ENCODE peak calls at places on chromosomes 3 and 15, in seven cellular contexts. U is endothelial cell of umbilical vein, Z is transverse colon, K is uterus, I is K562, S is stomach, M is heart left ventricle. W is an unnamed sample.

GRCh38 chr15:58260911-58261267 is 122.7 kb downstream of the AQP9 start:
- DNase-seq in Z (no peak), S (no peak), U (no peak), I (no peak), K (no peak), M (no peak), W (peak; percentile 74)

GRCh38 chr15:92906563-92907081 is 6.5 kb downstream of the CHD2 start:
- DNase-seq in S (no peak), K (no peak), Z (no peak), U (peak; percentile 77), I (no peak), M (no peak), W (no peak)

GRCh38 chr3:58356054-58356453 is 23.4 kb downstream of the PXK start:
- DNase-seq in Z (peak; percentile 13), U (no peak), K (no peak), I (no peak), M (peak; percentile 13), S (no peak), W (no peak)

GRCh38 chr3:70824785-70825184 is 512.3 kb upstream of the MDFIC2 start:
- DNase-seq in K (no peak), S (no peak), U (peak; percentile 86), I (no peak), M (no peak), Z (no peak), W (no peak)

GRCh38 chr3:4821331-4821730 is 157.9 kb upstream of the BHLHE40 start:
- DNase-seq in U (no peak), I (no peak), K (no peak), Z (no peak), M (no peak), S (no peak), W (no peak)

GRCh38 chr3:4837405-4837804 is 141.8 kb upstream of the BHLHE40 start:
- DNase-seq in K (no peak), S (no peak), U (no peak), I (no peak), M (no peak), Z (no peak), W (no peak)

GRCh38 chr15:62636823-62637320 is 405.7 kb upstream of the TPM1 start:
- DNase-seq in M (no peak), U (no peak), I (no peak), K (no peak), S (no peak), Z (no peak), W (no peak)

GRCh38 chr15:84727429-84727828 is 11.5 kb upstream of the SEC11A start:
- DNase-seq in Z (no peak), K (no peak), U (no peak), S (no peak), I (no peak), M (no peak), W (no peak)

GRCh38 chr3:124767259-124767658 is 37.0 kb downstream of the UMPS start:
- DNase-seq in M (no peak), K (peak; percentile 2), U (no peak), S (no peak), I (no peak), Z (no peak), W (no peak)

GRCh38 chr3:128971421-128971820 is 22.5 kb downstream of the CFAP92 start:
- DNase-seq in U (no peak), S (no peak), M (peak; percentile 73), Z (peak; percentile 22), I (no peak), K (peak; percentile 35), W (peak; percentile 81)

GRCh38 chr3:156536524-156537316 is 18.2 kb downstream of the SSR3 start:
- DNase-seq in S (no peak), Z (no peak), K (no peak), U (no peak), I (no peak), M (no peak), W (no peak)

GRCh38 chr3:11389570-11390268 is 117.5 kb downstream of the ATG7 start:
- DNase-seq in M (no peak), K (no peak), Z (no peak), I (no peak), U (no peak), S (no peak), W (no peak)

DNA sequence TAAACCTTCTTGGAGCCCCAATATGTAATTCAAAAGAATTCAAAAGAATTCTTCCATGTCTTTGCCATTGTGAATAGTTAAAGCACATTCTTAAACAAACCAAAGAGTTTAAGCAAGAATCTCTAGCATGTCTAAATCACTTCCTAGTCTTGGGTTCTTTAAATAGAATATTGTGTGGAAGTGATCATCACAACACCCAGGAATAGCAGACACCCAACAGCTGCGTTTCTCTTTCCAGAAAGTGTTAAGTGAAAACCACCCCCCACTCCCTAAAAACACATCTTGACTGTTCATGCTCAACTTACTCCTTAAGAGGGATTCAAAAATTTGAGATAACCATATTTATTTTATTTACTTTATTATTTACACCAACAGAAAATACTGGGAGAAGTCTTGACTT is 24.1 kb upstream of the CAPN7 start:
- DNase-seq in K (no peak), S (no peak), I (no peak), M (no peak), Z (no peak), U (no peak), W (no peak)
- H3K27me3 ChIP-seq in K (no peaks in the 10 kb centered on the region), S (no peaks in the 10 kb centered on the region), I (peaks cover 16% of the 10 kb centered on the region), M (no peaks in the 10 kb centered on the region), Z (no peaks in the 10 kb centered on the region), U (peaks cover 64% of the 10 kb centered on the region), W (peaks cover 3% of the 10 kb centered on the region)

GRCh38 chr3:184229424-184230080 is at the start of gene VWA5B2:
- DNase-seq in I (peak; percentile 96), U (peak; percentile 60), M (peak; percentile 53), K (peak; percentile 22), S (peak; percentile 73), Z (peak; percentile 65), W (no peak)
- TF ChIP-seq POLR2A in I (no peak), U (no peak), M (no peak), K (no peak), S (no peak), Z (no peak), W (no peak)

DNA sequence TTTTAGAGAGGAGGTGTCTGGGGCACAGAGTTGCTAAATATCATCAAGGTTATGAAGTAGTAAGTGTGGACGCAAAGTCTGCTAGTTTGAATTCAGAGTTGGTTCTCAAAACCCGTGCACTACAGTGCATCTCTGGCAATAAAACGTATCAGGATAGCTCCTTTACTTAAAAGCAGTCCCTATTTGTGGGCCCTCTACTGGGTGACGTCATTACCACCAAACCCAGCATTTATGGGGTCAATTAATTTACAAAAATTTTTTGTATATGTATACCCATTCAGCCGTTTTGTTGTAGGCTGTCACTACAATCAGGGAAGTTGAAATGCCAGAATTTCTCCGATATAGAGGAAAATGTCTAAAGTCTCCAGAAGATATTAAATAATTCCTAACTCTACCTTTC is 8.8 kb downstream of the OR4F15 start:
- DNase-seq in I (no peak), S (no peak), U (no peak), M (no peak), Z (no peak), K (no peak), W (no peak)
- H3K27me3 ChIP-seq in I (peaks cover 4% of the 10 kb centered on the region), S (no peaks in the 10 kb centered on the region), U (no peaks in the 10 kb centered on the region), M (peaks cover 4% of the 10 kb centered on the region), Z (no peaks in the 10 kb centered on the region), K (no peaks in the 10 kb centered on the region), W (no peaks in the 10 kb centered on the region)

DNA sequence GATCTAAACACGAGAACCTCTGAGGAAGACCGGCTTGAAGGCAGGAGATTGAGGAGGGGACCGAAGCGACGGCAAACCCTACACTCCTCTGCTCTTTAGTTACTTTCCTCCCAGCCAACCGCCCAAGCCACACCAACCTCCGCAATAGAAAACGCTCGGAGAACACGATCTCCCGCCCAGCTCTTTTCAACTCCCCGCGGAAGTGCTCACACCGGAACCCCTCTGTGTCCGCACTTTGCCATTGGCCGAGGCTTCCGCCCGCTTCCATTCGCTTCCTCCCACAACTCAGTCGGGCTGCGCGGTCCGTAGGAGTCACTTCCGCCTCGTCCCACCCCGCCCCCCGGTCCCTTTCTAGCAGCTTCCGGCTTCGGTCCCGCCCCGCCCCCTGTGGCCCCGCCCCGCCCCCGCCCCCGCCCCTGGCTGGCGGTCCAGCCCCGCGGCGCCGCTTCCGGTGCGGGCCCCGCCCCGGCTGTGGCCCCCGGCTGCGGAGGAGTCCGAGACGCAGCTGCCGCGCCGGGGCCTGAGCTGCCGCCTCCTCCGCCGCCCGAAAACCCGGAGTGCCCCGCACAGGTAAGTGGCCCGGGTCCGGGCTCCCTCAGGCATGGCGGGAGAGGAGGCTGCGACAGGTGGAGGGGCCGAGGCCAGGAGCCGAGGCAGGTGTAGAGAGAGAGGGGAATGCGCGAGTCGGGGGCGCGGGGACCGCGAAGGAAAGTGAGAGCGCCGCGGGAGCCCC is at the start of gene ARID3B:
- DNase-seq in I (peak; percentile 95), U (peak; percentile 94), M (peak; percentile 98), S (peak; percentile 98), Z (peak; percentile 99), K (peak; percentile 98), W (peak; percentile 97)
- TF ChIP-seq POLR2A in I (peak; percentile 98), U (peak; percentile 89), M (peak; percentile 46), S (no peak), Z (peak; percentile 65), K (no peak), W (peak; percentile 64)

GRCh38 chr3:111292117-111292516 is 220.5 kb downstream of the NECTIN3 start:
- DNase-seq in S (no peak), Z (no peak), K (no peak), U (no peak), M (no peak), I (no peak), W (no peak)
- H3K27me3 ChIP-seq in S (no peaks in the 10 kb centered on the region), Z (no peaks in the 10 kb centered on the region), K (no peaks in the 10 kb centered on the region), U (no peaks in the 10 kb centered on the region), M (no peaks in the 10 kb centered on the region), I (no peaks in the 10 kb centered on the region), W (no peaks in the 10 kb centered on the region)

DNA sequence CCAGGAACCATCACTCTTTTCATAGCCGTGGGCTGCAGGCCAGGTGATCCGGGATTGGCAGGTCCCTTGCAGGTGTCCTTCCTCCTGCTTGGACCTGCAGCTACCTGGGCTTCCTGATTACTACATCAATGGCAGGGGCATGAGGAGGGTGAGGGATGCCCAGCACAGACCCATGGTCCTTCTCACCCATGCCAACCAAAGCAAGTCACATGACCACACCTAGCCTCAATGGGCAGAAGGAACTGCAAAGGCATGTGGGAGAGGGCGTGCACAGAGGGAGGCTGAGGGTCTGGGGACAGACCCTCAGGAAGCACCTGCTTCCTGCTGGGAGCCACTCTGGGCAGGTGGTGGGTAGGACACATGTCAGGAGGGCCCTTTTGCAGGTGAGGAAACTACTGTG is 105.2 kb downstream of the NUP210 start:
- DNase-seq in U (no peak), I (no peak), S (no peak), Z (no peak), K (no peak), M (no peak), W (no peak)
- TF ChIP-seq POLR2A in U (no peak), I (no peak), S (no peak), Z (no peak), K (no peak), M (no peak), W (no peak)